ENCODE peak calls at places on chromosomes 4 and X, in five cellular contexts. V, P, U, F and H are unnamed samples. For H3K36me3, the result is how much of the 10 kb centered on the place peaks cover.

GRCh38 chrX:42533761-42534160 is 244.2 kb downstream of the PPP1R2C start:
- DNase-seq in V (no peak), P (no peak), U (no peak), F (no peak), H (no peak)

GRCh38 chr4:65983062-65983461 is 312.8 kb upstream of the EPHA5 start:
- DNase-seq in V (no peak), P (no peak), U (no peak), F (no peak), H (no peak)

GRCh38 chr4:70627620-70628019 is 924 bp upstream of the ENAM start:
- DNase-seq in V (no peak), P (no peak), U (no peak), F (no peak), H (no peak)

GRCh38 chrX:149510386-149510785 is 5.3 kb upstream of the IDS start:
- DNase-seq in V (no peak), P (no peak), U (no peak), F (no peak), H (no peak)

GRCh38 chr4:84579410-84579791 is 3.5 kb upstream of the CDS1 start:
- DNase-seq in V (no peak), P (no peak), U (no peak), F (no peak), H (no peak)

GRCh38 chr4:172708184-172708583 is 460.4 kb upstream of the GALNT7 start:
- DNase-seq in V (no peak), P (no peak), U (no peak), F (no peak), H (no peak)

GRCh38 chr4:102547973-102548372 is 46.8 kb downstream of the NFKB1 start:
- DNase-seq in V (no peak), P (no peak), U (no peak), F (no peak), H (no peak)

GRCh38 chrX:148371251-148371650 is 129.2 kb upstream of the AFF2 start:
- DNase-seq in V (no peak), P (no peak), U (no peak), F (no peak), H (no peak)

GRCh38 chr4:113759696-113760093 is 1.8 kb downstream of the CAMK2D start:
- DNase-seq in V (no peak), P (no peak), U (no peak), F (peak), H (no peak)

GRCh38 chr4:107125496-107125895 is 89.4 kb upstream of the DKK2 start:
- DNase-seq in V (no peak), P (no peak), U (no peak), F (no peak), H (no peak)

GRCh38 chrX:153327561-153327960 is 6.0 kb upstream of the PNMA6F start:
- DNase-seq in V (no peak), P (no peak), U (no peak), F (no peak), H (no peak)

GRCh38 chrX:96436105-96436504 is 248.5 kb upstream of the DIAPH2 start:
- DNase-seq in V (no peak), P (no peak), U (no peak), F (no peak), H (no peak)

GRCh38 chr4:108001540-108001939 is 11.9 kb downstream of the HADH start:
- DNase-seq in V (no peak), P (no peak), U (no peak), F (no peak), H (no peak)

GRCh38 chrX:12076046-12076445 is 62.2 kb upstream of the FRMPD4 start:
- DNase-seq in V (no peak), P (no peak), U (no peak), F (no peak), H (no peak)

GRCh38 chrX:136130931-136131843 is 16.1 kb upstream of the FHL1 start:
- DNase-seq in V (peak), P (peak), U (no peak), F (no peak), H (no peak)

GRCh38 chr4:8860096-8860891 is 11.3 kb downstream of the HMX1 start:
- DNase-seq in V (no peak), P (no peak), U (no peak), F (no peak), H (no peak)

GRCh38 chr4:38113136-38113535 is 152.9 kb downstream of the PTTG2 start:
- DNase-seq in V (no peak), P (no peak), U (no peak), F (no peak), H (no peak)

DNA sequence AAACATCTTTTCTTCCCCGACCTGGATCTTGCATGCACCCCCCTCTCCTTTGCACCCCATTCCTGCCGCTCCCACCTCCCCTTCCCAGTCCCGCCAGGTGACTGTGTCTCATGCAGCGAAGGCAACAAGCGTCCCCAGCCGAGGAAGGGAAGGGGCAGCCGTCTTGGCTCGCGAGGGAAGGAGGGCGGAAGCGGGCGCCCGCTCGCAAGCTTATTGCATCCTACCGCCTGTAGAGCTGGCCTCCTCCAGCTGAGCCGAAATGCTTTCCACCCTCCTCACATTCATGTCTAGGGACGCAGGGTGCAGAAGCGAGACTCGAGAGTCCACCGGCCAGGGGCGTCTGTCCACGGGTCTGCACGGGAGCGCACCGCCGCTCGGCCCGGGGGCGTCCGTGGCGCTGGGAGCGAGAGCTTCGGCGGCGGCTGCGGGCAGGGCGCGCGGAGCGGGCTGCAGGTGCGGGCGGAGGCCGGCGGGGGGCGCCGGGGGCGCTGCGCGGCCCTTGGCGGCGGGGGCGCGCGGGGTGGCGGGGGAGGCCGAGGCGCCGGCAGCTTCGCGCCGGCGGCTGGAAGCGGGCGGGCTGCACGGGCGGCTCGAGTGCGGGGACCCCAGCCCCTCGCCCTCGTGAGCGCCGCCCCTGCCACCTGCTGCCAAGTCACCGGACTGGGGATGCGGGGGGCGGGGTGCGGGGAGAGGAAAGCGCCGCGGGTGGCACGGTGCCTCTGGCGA is at the start of gene KCNIP4:
- DNase-seq in V (no peak), P (no peak), U (no peak), F (no peak), H (no peak)
- H3K4me3 ChIP-seq in V (peak), P (no peak), U (no peak), F (no peak), H (no peak)

GRCh38 chr4:40234519-40235039 is 37.7 kb downstream of the RHOH start:
- DNase-seq in V (no peak), P (no peak), U (no peak), F (no peak), H (no peak)

GRCh38 chr4:40238700-40239548 is 42.1 kb downstream of the RHOH start:
- DNase-seq in V (no peak), P (peak), U (peak), F (peak), H (peak)

GRCh38 chr4:40241026-40241425 is 44.2 kb downstream of the RHOH start:
- DNase-seq in V (no peak), P (no peak), U (no peak), F (no peak), H (no peak)

GRCh38 chr4:40240040-40240653 is 43.3 kb downstream of the RHOH start:
- DNase-seq in V (no peak), P (no peak), U (no peak), F (no peak), H (no peak)

DNA sequence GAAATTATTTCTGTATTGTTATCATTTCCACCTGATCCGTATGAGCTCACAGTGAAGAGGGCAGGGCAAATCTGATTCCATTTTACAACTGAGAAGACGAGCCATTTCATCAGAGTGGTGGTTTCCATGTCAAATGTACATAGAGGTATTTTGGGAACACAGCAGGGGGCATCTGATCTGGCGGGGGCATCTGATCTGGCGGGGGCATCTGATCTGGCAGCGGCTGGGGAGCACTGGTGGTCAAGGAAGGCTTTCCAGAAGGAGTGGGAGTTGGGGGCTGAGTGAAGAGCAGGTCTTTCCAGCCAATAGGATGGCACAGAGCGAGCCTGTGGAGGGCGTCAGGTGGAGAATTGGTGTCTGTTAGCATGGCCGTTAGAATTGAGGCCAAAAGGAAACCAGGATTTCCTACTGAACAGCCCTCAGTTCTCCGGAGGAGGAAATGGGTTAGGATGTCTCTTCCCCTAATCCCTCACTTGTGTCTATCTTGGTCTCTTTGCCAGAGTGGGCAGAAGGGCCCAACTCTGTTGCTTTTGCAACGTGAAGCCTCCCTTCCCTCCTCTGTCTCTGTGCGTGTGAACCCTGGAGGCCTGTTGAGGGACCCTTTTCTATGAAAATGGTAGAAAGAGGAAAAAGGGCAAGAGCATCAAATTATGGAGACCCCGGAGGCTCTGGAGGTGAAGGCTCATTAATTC is 41.3 kb downstream of the RHOH start:
- DNase-seq in V (no peak), P (no peak), U (no peak), F (no peak), H (no peak)
- H3K36me3 ChIP-seq in V (under half), P (half or more), U (under half), F (under half), H (under half)

DNA sequence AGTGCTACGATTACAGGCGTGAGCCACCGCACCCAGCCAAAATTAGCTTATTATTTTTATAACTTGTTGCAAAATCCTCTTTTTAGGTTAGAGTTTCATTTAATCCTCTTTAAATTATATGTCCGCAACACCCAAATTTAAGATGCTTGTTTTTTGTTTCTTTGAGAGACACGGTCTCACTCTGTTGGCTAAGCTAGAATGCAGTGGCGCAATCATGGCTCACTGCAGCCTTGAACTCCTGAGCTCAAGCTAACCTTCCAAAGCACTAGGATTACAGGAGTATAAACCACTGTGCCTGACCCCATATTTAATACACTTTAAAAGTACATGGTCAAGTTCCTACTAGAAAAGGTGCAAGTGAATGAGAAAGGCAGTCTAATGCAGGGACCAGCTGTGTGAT is 2.2 kb downstream of the RBBP7 start:
- DNase-seq in V (no peak), P (no peak), U (no peak), F (no peak), H (no peak)
- H3K4me3 ChIP-seq in V (peak), P (no peak), U (no peak), F (peak), H (no peak)

GRCh38 chr4:1219553-1219950 is 29.4 kb downstream of the CTBP1 start:
- DNase-seq in V (no peak), P (no peak), U (no peak), F (no peak), H (no peak)

GRCh38 chr4:1220566-1220965 is 28.4 kb downstream of the CTBP1 start:
- DNase-seq in V (no peak), P (no peak), U (no peak), F (no peak), H (no peak)

GRCh38 chr4:1222938-1223690 is 25.8 kb downstream of the CTBP1 start:
- DNase-seq in V (no peak), P (no peak), U (no peak), F (no peak), H (no peak)

GRCh38 chr4:1222036-1222789 is 26.7 kb downstream of the CTBP1 start:
- DNase-seq in V (no peak), P (no peak), U (no peak), F (no peak), H (no peak)

DNA sequence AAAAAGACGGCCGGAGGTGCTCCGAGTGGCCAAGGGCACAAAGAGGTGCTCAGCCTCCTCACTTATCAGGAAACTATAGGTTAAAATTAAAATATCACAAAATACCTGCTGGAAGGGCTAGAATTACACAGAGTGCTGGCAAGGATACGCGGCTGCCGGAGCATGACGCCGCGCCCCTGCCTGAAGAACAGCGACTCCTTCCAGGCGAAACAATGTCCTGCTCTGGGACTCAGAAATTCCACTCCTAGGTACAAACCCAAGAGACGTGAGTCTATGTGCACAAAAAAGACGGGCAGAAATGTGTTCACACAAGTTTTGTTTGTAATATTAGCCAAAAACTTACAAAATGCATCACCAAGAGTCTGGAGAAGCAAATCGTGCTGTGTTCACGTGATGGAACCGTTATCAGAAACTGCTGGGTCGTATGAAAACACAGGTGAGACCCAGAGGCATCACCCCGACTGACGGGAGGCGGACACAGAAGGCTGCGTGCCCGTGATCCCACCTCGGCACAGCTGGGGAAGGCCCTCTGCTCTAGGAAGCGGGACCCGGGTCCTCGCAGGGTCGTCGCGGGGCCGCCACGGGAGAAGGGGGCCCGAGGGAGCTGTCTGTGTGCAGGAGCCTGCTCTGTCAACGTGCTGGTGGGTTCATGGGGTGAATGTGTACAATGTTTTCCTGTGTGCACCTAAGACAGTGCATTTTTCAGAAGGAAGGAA is 27.6 kb downstream of the CTBP1 start:
- DNase-seq in V (no peak), P (no peak), U (no peak), F (no peak), H (no peak)
- H3K36me3 ChIP-seq in V (under half), P (half or more), U (under half), F (under half), H (under half)

DNA sequence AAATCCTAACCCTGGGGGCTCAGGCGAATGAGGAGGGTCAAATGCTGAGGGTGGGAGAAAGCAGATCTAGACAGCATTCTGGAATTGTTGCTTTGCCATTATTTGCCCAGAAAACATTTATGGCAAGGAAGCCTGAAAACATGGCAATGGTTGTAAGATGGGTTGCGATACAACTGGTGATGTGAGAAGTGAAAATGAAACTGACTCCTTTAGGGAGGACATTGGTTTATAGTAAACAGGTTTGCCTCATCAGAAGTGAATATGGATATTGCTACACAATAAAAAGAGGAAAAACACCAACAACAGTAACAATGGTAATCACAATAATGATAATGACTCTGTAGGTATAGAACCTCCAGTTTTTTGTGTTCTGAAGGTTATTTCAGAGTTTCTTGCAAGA is 107.0 kb upstream of the TBC1D9 start:
- DNase-seq in V (no peak), P (no peak), U (no peak), F (no peak), H (no peak)
- H3K4me3 ChIP-seq in V (no peak), P (no peak), U (no peak), F (no peak), H (no peak)